ENCODE peak calls at places on chromosomes 2 and 18, in eight cellular contexts. One of them, this sample, is unnamed.

GRCh38 chr2:64189167-64189566 is 44.9 kb upstream of the PELI1 start:
- DNase-seq in GM12878: no peak
- DNase-seq in HepG2: no peak
- DNase-seq in A549: no peak
- DNase-seq in SK-N-SH: no peak
- DNase-seq in H1: no peak
- DNase-seq in K562: no peak
- DNase-seq in IMR-90: no peak
- DNase-seq in this sample: no peak

GRCh38 chr2:18630101-18630500 is 40.7 kb upstream of the NT5C1B start:
- DNase-seq in HepG2: no peak
- DNase-seq in GM12878: no peak
- DNase-seq in SK-N-SH: no peak
- DNase-seq in IMR-90: peak; percentile 71
- DNase-seq in A549: no peak
- DNase-seq in H1: no peak
- DNase-seq in K562: no peak
- DNase-seq in this sample: no peak

GRCh38 chr2:173193925-173194324 is 118.3 kb downstream of the MAP3K20 start:
- DNase-seq in GM12878: no peak
- DNase-seq in HepG2: no peak
- DNase-seq in A549: no peak
- DNase-seq in K562: no peak
- DNase-seq in SK-N-SH: no peak
- DNase-seq in H1: no peak
- DNase-seq in IMR-90: peak; percentile 53
- DNase-seq in this sample: no peak

GRCh38 chr2:171069286-171069956 is 91.3 kb downstream of the TLK1 start:
- DNase-seq in A549: no peak
- DNase-seq in SK-N-SH: no peak
- DNase-seq in HepG2: no peak
- DNase-seq in IMR-90: no peak
- DNase-seq in H1: no peak
- DNase-seq in K562: no peak
- DNase-seq in GM12878: no peak
- DNase-seq in this sample: no peak

GRCh38 chr2:117378653-117379052 is 435.8 kb upstream of the DDX18 start:
- DNase-seq in GM12878: no peak
- DNase-seq in IMR-90: no peak
- DNase-seq in H1: no peak
- DNase-seq in K562: no peak
- DNase-seq in SK-N-SH: no peak
- DNase-seq in HepG2: no peak
- DNase-seq in A549: no peak
- DNase-seq in this sample: no peak

GRCh38 chr2:172012688-172013358 is 13.1 kb downstream of the METAP1D start:
- DNase-seq in A549: no peak
- DNase-seq in IMR-90: no peak
- DNase-seq in K562: no peak
- DNase-seq in HepG2: peak; percentile 33
- DNase-seq in H1: no peak
- DNase-seq in SK-N-SH: no peak
- DNase-seq in GM12878: no peak
- DNase-seq in this sample: peak; percentile 18

GRCh38 chr18:72867721-72868665 is at the start of gene NETO1:
- DNase-seq in H1: peak; percentile 61
- DNase-seq in A549: no peak
- DNase-seq in GM12878: no peak
- DNase-seq in K562: no peak
- DNase-seq in IMR-90: no peak
- DNase-seq in SK-N-SH: peak; percentile 35
- DNase-seq in HepG2: no peak
- DNase-seq in this sample: peak; percentile 62

GRCh38 chr2:183117226-183117625 is 7.0 kb upstream of the NUP35 start:
- DNase-seq in HepG2: peak; percentile 12
- DNase-seq in SK-N-SH: no peak
- DNase-seq in GM12878: no peak
- DNase-seq in H1: no peak
- DNase-seq in K562: no peak
- DNase-seq in IMR-90: no peak
- DNase-seq in A549: no peak
- DNase-seq in this sample: no peak

GRCh38 chr2:96024336-96025106 is 10.2 kb downstream of the GPAT2 start:
- DNase-seq in H1: no peak
- DNase-seq in SK-N-SH: peak; percentile 19
- DNase-seq in HepG2: no peak
- DNase-seq in K562: peak; percentile 8
- DNase-seq in GM12878: no peak
- DNase-seq in A549: no peak
- DNase-seq in IMR-90: no peak
- DNase-seq in this sample: no peak

GRCh38 chr18:12308386-12309100 is 502 bp downstream of the TUBB6 start:
- DNase-seq in H1: peak; percentile 77
- DNase-seq in SK-N-SH: peak; percentile 76
- DNase-seq in K562: peak; percentile 89
- DNase-seq in HepG2: peak; percentile 29
- DNase-seq in IMR-90: peak; percentile 88
- DNase-seq in A549: peak; percentile 43
- DNase-seq in GM12878: no peak
- DNase-seq in this sample: peak; percentile 67

GRCh38 chr2:98909381-98910211 is 26.4 kb downstream of the CRACDL start:
- DNase-seq in A549: no peak
- DNase-seq in HepG2: peak; percentile 82
- DNase-seq in H1: peak; percentile 69
- DNase-seq in GM12878: no peak
- DNase-seq in IMR-90: peak; percentile 85
- DNase-seq in K562: no peak
- DNase-seq in SK-N-SH: peak; percentile 75
- DNase-seq in this sample: peak; percentile 77

GRCh38 chr2:40372586-40372985 is 79.3 kb downstream of the SLC8A1 start:
- DNase-seq in IMR-90: peak; percentile 13
- DNase-seq in H1: no peak
- DNase-seq in GM12878: no peak
- DNase-seq in K562: no peak
- DNase-seq in SK-N-SH: no peak
- DNase-seq in A549: no peak
- DNase-seq in HepG2: no peak
- DNase-seq in this sample: no peak

GRCh38 chr2:71599646-71600236 is 146.4 kb downstream of the DYSF start:
- DNase-seq in H1: no peak
- DNase-seq in A549: no peak
- DNase-seq in HepG2: no peak
- DNase-seq in SK-N-SH: no peak
- DNase-seq in K562: no peak
- DNase-seq in GM12878: no peak
- DNase-seq in IMR-90: no peak
- DNase-seq in this sample: no peak

GRCh38 chr2:111106720-111107119 is 14.0 kb upstream of the BCL2L11 start:
- DNase-seq in GM12878: no peak
- DNase-seq in HepG2: no peak
- DNase-seq in H1: no peak
- DNase-seq in A549: no peak
- DNase-seq in K562: no peak
- DNase-seq in IMR-90: no peak
- DNase-seq in SK-N-SH: no peak
- DNase-seq in this sample: no peak

GRCh38 chr2:148533685-148534084 is 110.9 kb upstream of the EPC2 start:
- DNase-seq in GM12878: no peak
- DNase-seq in SK-N-SH: no peak
- DNase-seq in HepG2: no peak
- DNase-seq in A549: no peak
- DNase-seq in K562: no peak
- DNase-seq in IMR-90: no peak
- DNase-seq in H1: no peak
- DNase-seq in this sample: no peak

GRCh38 chr2:111061192-111061591 is 59.5 kb upstream of the BCL2L11 start:
- DNase-seq in SK-N-SH: no peak
- DNase-seq in H1: no peak
- DNase-seq in IMR-90: no peak
- DNase-seq in HepG2: no peak
- DNase-seq in GM12878: no peak
- DNase-seq in A549: no peak
- DNase-seq in K562: no peak
- DNase-seq in this sample: no peak

GRCh38 chr18:46481048-46481846 is 175.8 kb downstream of the LOXHD1 start:
- DNase-seq in HepG2: peak; percentile 28
- DNase-seq in SK-N-SH: peak; percentile 64
- DNase-seq in H1: peak; percentile 87
- DNase-seq in K562: peak; percentile 36
- DNase-seq in GM12878: no peak
- DNase-seq in A549: peak; percentile 10
- DNase-seq in IMR-90: peak; percentile 52
- DNase-seq in this sample: peak; percentile 80

GRCh38 chr2:223598994-223599645 is 3.0 kb downstream of the SCG2 start:
- DNase-seq in H1: no peak
- DNase-seq in K562: no peak
- DNase-seq in A549: no peak
- DNase-seq in GM12878: no peak
- DNase-seq in HepG2: no peak
- DNase-seq in IMR-90: peak; percentile 83
- DNase-seq in SK-N-SH: peak; percentile 25
- DNase-seq in this sample: no peak

GRCh38 chr2:223596208-223596607 is 6.0 kb downstream of the SCG2 start:
- DNase-seq in A549: no peak
- DNase-seq in HepG2: no peak
- DNase-seq in SK-N-SH: no peak
- DNase-seq in IMR-90: no peak
- DNase-seq in H1: no peak
- DNase-seq in K562: no peak
- DNase-seq in GM12878: no peak
- DNase-seq in this sample: no peak

GRCh38 chr2:223594259-223594658 is 7.9 kb downstream of the SCG2 start:
- DNase-seq in GM12878: no peak
- DNase-seq in SK-N-SH: peak; percentile 44
- DNase-seq in HepG2: no peak
- DNase-seq in A549: no peak
- DNase-seq in K562: no peak
- DNase-seq in H1: no peak
- DNase-seq in IMR-90: no peak
- DNase-seq in this sample: no peak

GRCh38 chr2:223599646-223600009 is 2.5 kb downstream of the SCG2 start:
- DNase-seq in IMR-90: no peak
- DNase-seq in A549: no peak
- DNase-seq in HepG2: no peak
- DNase-seq in H1: no peak
- DNase-seq in SK-N-SH: no peak
- DNase-seq in GM12878: no peak
- DNase-seq in K562: no peak
- DNase-seq in this sample: no peak

GRCh38 chr2:223597071-223597470 is 5.1 kb downstream of the SCG2 start:
- DNase-seq in SK-N-SH: no peak
- DNase-seq in IMR-90: peak; percentile 38
- DNase-seq in HepG2: no peak
- DNase-seq in GM12878: no peak
- DNase-seq in K562: no peak
- DNase-seq in H1: no peak
- DNase-seq in A549: no peak
- DNase-seq in this sample: no peak
- TF ChIP-seq USF2 in SK-N-SH: no peak
- TF ChIP-seq USF2 in IMR-90: no peak
- TF ChIP-seq USF2 in HepG2: no peak
- TF ChIP-seq USF2 in GM12878: no peak
- TF ChIP-seq USF2 in K562: no peak
- TF ChIP-seq USF2 in H1: no peak
- TF ChIP-seq USF2 in A549: no peak
- TF ChIP-seq USF2 in this sample: no peak

GRCh38 chr2:38057651-38058410 is 18.1 kb downstream of the CYP1B1 start:
- DNase-seq in K562: no peak
- DNase-seq in GM12878: no peak
- DNase-seq in IMR-90: no peak
- DNase-seq in A549: no peak
- DNase-seq in H1: no peak
- DNase-seq in SK-N-SH: no peak
- DNase-seq in HepG2: no peak
- DNase-seq in this sample: no peak

GRCh38 chr2:38064805-38065501 is 11.0 kb downstream of the CYP1B1 start:
- DNase-seq in A549: no peak
- DNase-seq in HepG2: no peak
- DNase-seq in K562: no peak
- DNase-seq in IMR-90: no peak
- DNase-seq in SK-N-SH: no peak
- DNase-seq in H1: no peak
- DNase-seq in GM12878: no peak
- DNase-seq in this sample: no peak

GRCh38 chr2:38056216-38056615 is 19.7 kb downstream of the CYP1B1 start:
- DNase-seq in IMR-90: no peak
- DNase-seq in HepG2: no peak
- DNase-seq in GM12878: no peak
- DNase-seq in K562: no peak
- DNase-seq in H1: no peak
- DNase-seq in SK-N-SH: no peak
- DNase-seq in A549: no peak
- DNase-seq in this sample: no peak

GRCh38 chr2:38065502-38066135 is 10.3 kb downstream of the CYP1B1 start:
- DNase-seq in IMR-90: no peak
- DNase-seq in H1: no peak
- DNase-seq in HepG2: no peak
- DNase-seq in K562: no peak
- DNase-seq in A549: no peak
- DNase-seq in SK-N-SH: no peak
- DNase-seq in GM12878: no peak
- DNase-seq in this sample: no peak

GRCh38 chr2:38060206-38060605 is 15.7 kb downstream of the CYP1B1 start:
- DNase-seq in K562: no peak
- DNase-seq in H1: no peak
- DNase-seq in SK-N-SH: no peak
- DNase-seq in IMR-90: no peak
- DNase-seq in GM12878: no peak
- DNase-seq in A549: no peak
- DNase-seq in HepG2: no peak
- DNase-seq in this sample: no peak
- TF ChIP-seq USF2 in K562: no peak
- TF ChIP-seq USF2 in H1: no peak
- TF ChIP-seq USF2 in SK-N-SH: no peak
- TF ChIP-seq USF2 in IMR-90: no peak
- TF ChIP-seq USF2 in GM12878: no peak
- TF ChIP-seq USF2 in A549: no peak
- TF ChIP-seq USF2 in HepG2: no peak
- TF ChIP-seq USF2 in this sample: no peak

DNA sequence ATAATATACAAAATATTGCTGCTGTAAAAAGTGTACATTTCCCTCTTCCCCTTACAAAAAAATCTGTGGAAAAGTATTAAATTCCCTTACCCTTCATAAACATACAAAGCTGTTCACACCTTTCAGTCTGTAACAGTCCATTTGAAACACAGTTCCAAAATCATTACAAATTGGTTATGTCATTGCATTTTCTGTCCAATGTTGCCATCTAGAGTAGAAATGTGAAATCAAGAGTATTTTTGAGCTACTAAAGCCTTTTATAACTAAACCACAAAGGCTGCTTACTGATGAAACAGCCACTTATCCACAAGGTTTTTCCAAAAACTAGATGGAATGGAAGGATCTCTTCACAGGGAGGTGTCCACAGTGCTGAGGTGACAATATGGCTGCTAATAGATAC is 72.5 kb downstream of the SS18 start:
- DNase-seq in SK-N-SH: no peak
- DNase-seq in H1: no peak
- DNase-seq in A549: no peak
- DNase-seq in GM12878: no peak
- DNase-seq in IMR-90: no peak
- DNase-seq in K562: no peak
- DNase-seq in HepG2: no peak
- DNase-seq in this sample: no peak
- TF ChIP-seq USF2 in SK-N-SH: no peak
- TF ChIP-seq USF2 in H1: no peak
- TF ChIP-seq USF2 in A549: no peak
- TF ChIP-seq USF2 in GM12878: no peak
- TF ChIP-seq USF2 in IMR-90: no peak
- TF ChIP-seq USF2 in K562: no peak
- TF ChIP-seq USF2 in HepG2: no peak
- TF ChIP-seq USF2 in this sample: no peak

GRCh38 chr2:152763651-152764050 is 45.2 kb downstream of the ARL6IP6 start:
- DNase-seq in HepG2: no peak
- DNase-seq in GM12878: no peak
- DNase-seq in SK-N-SH: no peak
- DNase-seq in A549: no peak
- DNase-seq in K562: no peak
- DNase-seq in H1: no peak
- DNase-seq in IMR-90: no peak
- DNase-seq in this sample: no peak
- TF ChIP-seq USF2 in HepG2: no peak
- TF ChIP-seq USF2 in GM12878: no peak
- TF ChIP-seq USF2 in SK-N-SH: no peak
- TF ChIP-seq USF2 in A549: no peak
- TF ChIP-seq USF2 in K562: no peak
- TF ChIP-seq USF2 in H1: no peak
- TF ChIP-seq USF2 in IMR-90: no peak
- TF ChIP-seq USF2 in this sample: no peak